ENCODE peak calls at places on chromosome 7, in eight cellular contexts. M, P, V, N, Y, J, X and H are unnamed samples.
A peak's percentile ranks its signal among the peaks of the same experiment; 100 is the strongest.

GRCh38 chr7:103348452-103348851 is 1.0 kb downstream of the PSMC2 start:
- DNase-seq in V (no peak), X (no peak), P (no peak), Y (no peak), N (no peak), J (no peak), M (no peak), H (no peak)

GRCh38 chr7:66502230-66503035 is 126.2 kb upstream of the KCTD7 start:
- DNase-seq in X (no peak), P (no peak), J (no peak), Y (no peak), M (no peak), V (no peak), N (no peak), H (no peak)

GRCh38 chr7:10075866-10076265 is 897.8 kb upstream of the PHF14 start:
- DNase-seq in X (no peak), Y (no peak), N (no peak), P (no peak), V (no peak), J (no peak), M (no peak), H (no peak)

GRCh38 chr7:41110186-41110585 is 592.7 kb downstream of the INHBA start:
- DNase-seq in Y (peak; percentile 97), N (no peak), M (no peak), P (no peak), X (no peak), V (peak; percentile 58), J (no peak), H (peak; percentile 79)

GRCh38 chr7:90312745-90313144 is 8.4 kb downstream of the FAM237B start:
- DNase-seq in N (no peak), J (no peak), V (peak; percentile 30), M (no peak), X (no peak), Y (peak; percentile 43), P (no peak), H (peak; percentile 17)

GRCh38 chr7:47606176-47606575 is 24.3 kb upstream of the TNS3 start:
- DNase-seq in P (no peak), N (no peak), X (no peak), Y (no peak), V (no peak), M (no peak), J (no peak), H (no peak)

GRCh38 chr7:156448918-156449317 is 191.7 kb upstream of the RNF32 start:
- DNase-seq in Y (no peak), J (no peak), V (no peak), X (no peak), P (no peak), N (no peak), M (no peak), H (no peak)

GRCh38 chr7:101952355-101953247 is 135.2 kb downstream of the CUX1 start:
- DNase-seq in N (peak; percentile 86), Y (peak; percentile 62), X (no peak), J (peak; percentile 91), V (peak; percentile 92), P (no peak), M (no peak), H (peak; percentile 64)

GRCh38 chr7:105675873-105676484 is 94.7 kb upstream of the EFCAB10 start:
- DNase-seq in P (peak; percentile 49), Y (no peak), X (no peak), V (no peak), N (no peak), M (peak; percentile 52), J (no peak), H (no peak)

GRCh38 chr7:50212666-50213621 is 91.6 kb upstream of the IKZF1 start:
- DNase-seq in Y (no peak), X (no peak), M (no peak), P (no peak), V (no peak), J (no peak), N (no peak), H (no peak)

GRCh38 chr7:1716263-1717094 is 46.4 kb downstream of the ELFN1 start:
- DNase-seq in Y (peak; percentile 19), N (no peak), M (no peak), J (peak; percentile 12), P (no peak), X (no peak), V (peak; percentile 72), H (peak; percentile 38)

GRCh38 chr7:24123061-24123460 is 160.9 kb upstream of the NPY start:
- DNase-seq in N (no peak), P (no peak), X (no peak), Y (no peak), V (peak; percentile 18), M (no peak), J (no peak), H (peak; percentile 48)

GRCh38 chr7:110573862-110574528 is 516.9 kb upstream of the LRRN3 start:
- DNase-seq in J (peak; percentile 84), P (no peak), X (no peak), V (peak; percentile 77), Y (peak; percentile 88), N (peak; percentile 19), M (no peak), H (peak; percentile 62)

GRCh38 chr7:36202347-36202896 is 49.4 kb downstream of the EEPD1 start:
- DNase-seq in N (no peak), M (no peak), V (no peak), P (no peak), Y (no peak), J (no peak), X (no peak), H (no peak)

GRCh38 chr7:108875139-108875538 is 305.5 kb downstream of the DNAJB9 start:
- DNase-seq in Y (peak; percentile 13), V (peak; percentile 15), M (no peak), X (peak; percentile 18), J (peak; percentile 28), N (peak; percentile 15), P (no peak), H (peak; percentile 56)

GRCh38 chr7:44196450-44196872 is 4.3 kb upstream of the YKT6 start:
- DNase-seq in M (no peak), P (peak; percentile 30), V (peak; percentile 64), X (peak; percentile 64), N (peak; percentile 47), J (peak; percentile 54), Y (peak; percentile 58), H (peak; percentile 71)

GRCh38 chr7:27661776-27662489 is 750 bp downstream of the HIBADH start:
- DNase-seq in J (peak; percentile 40), X (peak; percentile 38), Y (no peak), P (no peak), M (no peak), V (peak; percentile 33), N (no peak), H (no peak)

GRCh38 chr7:27656724-27657123 is 6.0 kb downstream of the HIBADH start:
- DNase-seq in M (no peak), J (no peak), N (no peak), X (no peak), Y (no peak), P (no peak), V (no peak), H (no peak)

GRCh38 chr7:27663989-27664331 is 1.3 kb upstream of the HIBADH start:
- DNase-seq in N (no peak), J (no peak), P (no peak), Y (no peak), M (no peak), V (no peak), X (no peak), H (no peak)

GRCh38 chr7:27662490-27663205 is at the start of gene HIBADH:
- DNase-seq in M (peak; percentile 92), V (peak; percentile 99), P (peak; percentile 99), N (peak; percentile 99), J (peak; percentile 100), Y (peak; percentile 99), X (peak; percentile 98), H (peak; percentile 99)
- TF ChIP-seq CTCF in M (peak; percentile 19), V (no peak), P (peak; percentile 41), N (no peak), J (no peak), Y (no peak), X (no peak), H (peak; percentile 16)

DNA sequence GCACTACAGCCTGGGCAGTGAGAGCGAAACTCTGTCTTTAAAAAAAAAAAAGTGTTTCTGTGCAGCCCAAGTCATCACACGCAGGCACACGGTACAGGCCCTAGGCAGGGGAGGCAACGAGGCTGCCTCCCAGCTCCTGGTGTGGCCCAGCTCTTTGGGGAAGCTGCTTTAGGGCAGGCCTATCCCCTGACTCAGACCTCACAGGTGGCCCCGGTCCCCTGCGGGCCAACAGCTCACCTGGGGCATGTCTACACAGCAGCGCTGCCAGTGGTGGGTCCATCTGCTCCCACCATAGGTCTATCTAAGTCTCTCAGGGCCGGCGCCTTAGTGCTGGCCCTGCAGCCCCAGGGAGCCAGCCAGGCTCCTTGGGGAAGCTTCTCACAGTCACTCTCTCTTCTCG is 31.4 kb downstream of the ZAN start:
- DNase-seq in P (no peak), Y (peak; percentile 40), M (no peak), X (peak; percentile 7), V (no peak), J (no peak), N (no peak), H (no peak)
- TF ChIP-seq CTCF in P (no peak), Y (no peak), M (no peak), X (no peak), V (no peak), J (no peak), N (no peak), H (no peak)

GRCh38 chr7:88167223-88167622 is 52.6 kb downstream of the SRI start:
- DNase-seq in X (no peak), Y (no peak), V (no peak), P (no peak), J (no peak), M (no peak), N (no peak), H (no peak)

DNA sequence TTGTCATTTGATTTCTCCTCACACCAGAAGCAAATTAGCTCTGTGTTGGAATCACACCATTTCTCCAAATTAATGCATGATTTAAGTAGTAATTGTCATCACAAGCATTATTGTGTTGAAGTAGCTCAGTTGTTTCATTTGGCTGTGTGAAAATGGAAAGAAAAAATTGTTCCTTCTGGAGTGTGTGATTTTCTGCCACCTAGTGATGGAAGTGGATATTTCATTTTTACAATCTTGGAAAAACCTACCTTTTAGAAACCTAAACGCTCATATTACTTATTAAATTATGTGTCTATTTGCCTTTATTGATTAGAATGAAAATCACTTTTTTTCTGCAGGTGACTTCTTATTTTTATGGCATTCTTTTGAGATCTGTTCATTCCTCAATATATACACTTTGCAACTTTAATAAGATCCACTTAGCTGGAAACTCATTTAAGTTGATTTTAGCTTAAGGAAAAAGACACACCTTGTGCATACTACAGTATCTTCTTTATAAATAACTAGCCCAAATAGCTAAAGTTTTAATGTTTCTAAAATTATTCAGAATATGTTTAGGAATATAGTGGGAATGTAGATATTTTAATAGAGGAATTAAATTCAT is 50.0 kb downstream of the SRI start:
- DNase-seq in V (peak; percentile 29), M (no peak), J (peak; percentile 23), N (no peak), X (peak; percentile 7), P (no peak), Y (peak; percentile 30), H (peak; percentile 22)
- TF ChIP-seq CTCF in V (peak; percentile 56), M (peak; percentile 66), J (peak; percentile 49), N (peak; percentile 66), X (peak; percentile 50), P (peak; percentile 71), Y (peak; percentile 51), H (peak; percentile 21)

DNA sequence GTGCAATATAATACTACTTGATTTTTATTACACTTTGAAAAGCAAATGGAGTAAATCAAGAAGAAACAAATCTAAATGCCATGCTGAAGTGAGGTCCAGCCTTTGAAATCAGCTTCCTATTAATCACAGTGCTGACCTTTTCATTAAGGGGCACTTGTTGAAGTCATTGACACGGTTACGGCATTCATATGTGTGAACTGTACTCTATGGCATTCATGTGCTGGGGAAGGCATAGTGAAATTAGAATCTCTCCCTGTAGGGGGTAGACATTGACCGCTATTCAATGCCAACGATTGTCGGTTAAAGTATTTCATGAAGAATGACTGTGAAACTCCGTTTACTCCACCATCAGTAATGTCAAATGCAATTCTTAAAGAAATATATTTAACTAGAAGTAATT is 296.1 kb upstream of the SEMA3A start:
- DNase-seq in J (peak; percentile 64), M (no peak), V (peak; percentile 23), Y (no peak), P (no peak), X (no peak), N (no peak), H (no peak)
- TF ChIP-seq CTCF in J (peak; percentile 48), M (no peak), V (no peak), Y (no peak), P (no peak), X (no peak), N (no peak), H (no peak)